ENCODE peak calls at places on chromosomes 6 and 20, in eight cellular contexts. M is NCI-H1092; S is activated CD8-positive, alpha-beta memory T cell treated with anti-CD3 and anti-CD28 coated beads, Interleukin-2, amount 50 U/mL, for 48 hours; N is NCI-H146; V is NCI-H2081; J is stimulated activated CD4-positive, alpha-beta T cell treated with anti-CD3 and anti-CD28 coated beads, Interleukin-4, amount 100 ng/mL, for 1 hour; I is upper lobe of right lung; Q is SHP77 treated with DMSO at 0.1 percent for 48 hours. A is an unnamed sample.

GRCh38 chr6:20631525-20631924 is 97.3 kb downstream of the CDKAL1 start:
- DNase-seq in M (no peak), N (no peak), J (no peak), Q (no peak), V (no peak), I (no peak), S (no peak), A (no peak)

GRCh38 chr6:48615041-48615440 is 504.0 kb upstream of the PTCHD4 start:
- DNase-seq in I (no peak), N (no peak), J (no peak), Q (no peak), V (no peak), S (no peak), M (no peak), A (no peak)

GRCh38 chr6:97850458-97851218 is 567.6 kb upstream of the MMS22L start:
- DNase-seq in I (no peak), S (no peak), M (no peak), Q (no peak), J (no peak), N (peak), V (peak), A (no peak)

GRCh38 chr6:52389626-52390360 is 27.8 kb downstream of the PAQR8 start:
- DNase-seq in I (peak), V (peak), S (peak), M (peak), Q (peak), N (peak), J (peak), A (no peak)

GRCh38 chr6:151263967-151264366 is 24.2 kb downstream of the AKAP12 start:
- DNase-seq in Q (no peak), J (no peak), M (no peak), I (no peak), N (no peak), S (no peak), V (no peak), A (no peak)

GRCh38 chr20:32685541-32686529 is 12.1 kb upstream of the C20orf203 start:
- DNase-seq in N (no peak), J (no peak), M (no peak), V (no peak), S (no peak), Q (no peak), I (no peak), A (peak)

GRCh38 chr20:5630071-5630470 is 120.1 kb upstream of the SHLD1 start:
- DNase-seq in M (no peak), S (no peak), I (no peak), Q (no peak), V (no peak), N (no peak), J (no peak), A (no peak)

GRCh38 chr20:36439040-36439730 is 102.1 kb upstream of the MYL9 start:
- DNase-seq in N (peak), I (peak), Q (peak), M (peak), V (peak), J (peak), S (peak), A (no peak)

GRCh38 chr6:127173541-127173940 is 55.1 kb downstream of the RSPO3 start:
- DNase-seq in N (no peak), S (no peak), J (no peak), Q (no peak), V (no peak), M (no peak), I (no peak), A (no peak)

GRCh38 chr20:63508072-63508768 is 9.3 kb upstream of the EEF1A2 start:
- DNase-seq in V (no peak), Q (no peak), N (no peak), I (peak), S (no peak), M (no peak), J (no peak), A (no peak)

GRCh38 chr6:151004415-151005024 is 139.0 kb downstream of the MTHFD1L start:
- DNase-seq in N (peak), S (no peak), J (no peak), V (peak), M (peak), I (no peak), Q (peak), A (no peak)

GRCh38 chr6:147559016-147559415 is 50.5 kb downstream of the SAMD5 start:
- DNase-seq in Q (no peak), N (no peak), J (no peak), S (no peak), V (no peak), M (no peak), I (no peak), A (no peak)

GRCh38 chr6:105317607-105318533 is 85.0 kb downstream of the PREP start:
- DNase-seq in S (no peak), M (no peak), J (no peak), Q (no peak), V (no peak), I (no peak), N (peak), A (peak)

GRCh38 chr20:884983-885952 is 30.9 kb downstream of the ANGPT4 start:
- DNase-seq in V (no peak), Q (no peak), J (no peak), N (peak), S (no peak), M (peak), I (no peak), A (peak)

GRCh38 chr6:33905081-33905609 is 101.3 kb upstream of the MLN start:
- DNase-seq in J (no peak), S (no peak), M (no peak), I (no peak), V (no peak), N (no peak), Q (no peak), A (no peak)

GRCh38 chr20:32404017-32404416 is 45.9 kb downstream of the ASXL1 start:
- DNase-seq in Q (no peak), V (no peak), N (no peak), M (no peak), J (no peak), I (no peak), S (no peak), A (no peak)

GRCh38 chr6:1336246-1336843 is 24.4 kb downstream of the FOXQ1 start:
- DNase-seq in Q (no peak), J (no peak), M (no peak), I (no peak), S (no peak), N (no peak), V (no peak), A (no peak)

GRCh38 chr6:159778542-159778941 is 10.9 kb downstream of the TCP1 start:
- DNase-seq in S (no peak), M (no peak), V (no peak), Q (no peak), N (no peak), I (no peak), J (no peak), A (no peak)

GRCh38 chr6:151240861-151241642 is 1.3 kb downstream of the AKAP12 start:
- DNase-seq in N (peak), I (peak), Q (no peak), V (peak), M (peak), J (no peak), S (peak), A (peak)

GRCh38 chr6:147621280-147621679 is 112.8 kb downstream of the SAMD5 start:
- DNase-seq in S (no peak), V (no peak), J (no peak), Q (no peak), N (no peak), M (no peak), I (no peak), A (no peak)

GRCh38 chr6:108737594-108738546 is 110.4 kb upstream of the ARMC2 start:
- DNase-seq in I (no peak), S (peak), Q (no peak), M (no peak), V (no peak), N (no peak), J (peak), A (no peak)

GRCh38 chr6:24859132-24859531 is 60.4 kb upstream of the ARMH2 start:
- DNase-seq in M (no peak), V (no peak), Q (no peak), I (no peak), S (no peak), N (no peak), J (peak), A (no peak)

GRCh38 chr20:25256226-25256859 is 8.5 kb downstream of the PYGB start:
- DNase-seq in I (peak), M (no peak), S (no peak), J (no peak), N (no peak), Q (no peak), V (no peak), A (no peak)

GRCh38 chr20:64242797-64243475 is 12.6 kb upstream of the PCMTD2 start:
- DNase-seq in N (no peak), M (no peak), I (no peak), V (no peak), Q (no peak), S (no peak), J (no peak), A (no peak)

GRCh38 chr20:9059931-9060330 is 9.0 kb upstream of the PLCB4 start:
- DNase-seq in M (no peak), V (no peak), S (no peak), J (no peak), N (no peak), Q (no peak), I (no peak), A (no peak)